ENCODE peak calls at places on chromosomes 5 and 9, in seven cellular contexts. Z is fibroblast of lung; X is CD8-positive, alpha-beta T cell; W is K562; I is heart right ventricle; T is A549; M is pancreas. Q is an unnamed sample.

GRCh38 chr5:143594913-143595818 is 191.7 kb upstream of the NR3C1 start:
- DNase-seq in W (no peak), X (no peak), I (no peak), Z (peak; percentile 14), T (peak; percentile 64), M (no peak), Q (no peak)

GRCh38 chr5:170791325-170791954 is 7.9 kb downstream of the GABRP start:
- DNase-seq in W (peak; percentile 21), I (peak; percentile 49), M (peak; percentile 77), Z (peak; percentile 54), T (peak; percentile 53), X (no peak), Q (peak; percentile 74)

GRCh38 chr5:8192840-8193239 is 323.9 kb downstream of the MTRR start:
- DNase-seq in I (no peak), T (no peak), M (no peak), Z (no peak), W (no peak), X (no peak), Q (no peak)

GRCh38 chr9:36191290-36191645 is 547 bp downstream of the CLTA start:
- DNase-seq in T (no peak), W (no peak), X (no peak), M (no peak), Z (peak; percentile 22), I (peak; percentile 30), Q (peak; percentile 45)

GRCh38 chr9:3585616-3586015 is 59.8 kb upstream of the RFX3 start:
- DNase-seq in W (no peak), T (no peak), M (no peak), X (no peak), Z (no peak), I (no peak), Q (no peak)

GRCh38 chr5:169980418-169981053 is at the start of gene INSYN2B:
- DNase-seq in Z (peak; percentile 93), W (peak; percentile 71), M (peak; percentile 58), T (peak; percentile 81), X (no peak), I (peak; percentile 36), Q (peak; percentile 91)

GRCh38 chr9:1453636-1454035 is 403.5 kb downstream of the DMRT2 start:
- DNase-seq in I (no peak), Z (no peak), T (no peak), W (no peak), X (no peak), M (no peak), Q (no peak)

GRCh38 chr5:119358901-119359603 is 3.2 kb downstream of the TNFAIP8 start:
- DNase-seq in W (no peak), Z (no peak), T (no peak), M (no peak), X (no peak), I (no peak), Q (no peak)

GRCh38 chr9:94056442-94056974 is 27.8 kb upstream of the PTPDC1 start:
- DNase-seq in Z (peak; percentile 80), W (no peak), M (no peak), T (no peak), I (no peak), X (no peak), Q (no peak)

GRCh38 chr5:53877243-53877642 is 316.8 kb downstream of the NDUFS4 start:
- DNase-seq in Z (peak; percentile 73), W (no peak), X (no peak), I (no peak), T (no peak), M (no peak), Q (no peak)

GRCh38 chr9:107809859-107810492 is 320.4 kb upstream of the KLF4 start:
- DNase-seq in Z (peak; percentile 58), W (peak; percentile 22), M (no peak), X (no peak), I (no peak), T (no peak), Q (no peak)

GRCh38 chr5:145951071-145951470 is 14.7 kb downstream of the SH3RF2 start:
- DNase-seq in Z (no peak), I (no peak), T (no peak), X (no peak), W (no peak), M (no peak), Q (peak; percentile 35)

GRCh38 chr5:55899344-55899743 is 48.2 kb downstream of the IL31RA start:
- DNase-seq in Z (peak; percentile 39), I (no peak), W (no peak), M (no peak), X (no peak), T (no peak), Q (no peak)

GRCh38 chr9:137598943-137599342 is 6.5 kb upstream of the ARRDC1 start:
- DNase-seq in T (no peak), X (no peak), M (no peak), W (no peak), I (no peak), Z (no peak), Q (no peak)

GRCh38 chr5:172048539-172049101 is 42.2 kb upstream of the FBXW11 start:
- DNase-seq in M (no peak), I (no peak), X (no peak), W (no peak), Z (peak; percentile 14), T (no peak), Q (no peak)

GRCh38 chr9:123960366-123960765 is 30.4 kb upstream of the DENND1A start:
- DNase-seq in M (no peak), I (no peak), Z (no peak), T (no peak), X (no peak), W (peak; percentile 27), Q (no peak)

GRCh38 chr5:150291388-150292385 is 2.1 kb upstream of the CAMK2A start:
- DNase-seq in M (no peak), Z (no peak), I (no peak), W (no peak), X (no peak), T (no peak), Q (no peak)

GRCh38 chr9:18275313-18275990 is 198.5 kb upstream of the ADAMTSL1 start:
- DNase-seq in T (no peak), X (no peak), W (no peak), I (no peak), Z (no peak), M (no peak), Q (no peak)

GRCh38 chr9:72577212-72577753 is 55.9 kb downstream of the TMC1 start:
- DNase-seq in Z (peak; percentile 92), M (no peak), X (no peak), W (no peak), I (no peak), T (peak; percentile 52), Q (no peak)

GRCh38 chr5:98414938-98415337 is 358.5 kb upstream of the RGMB start:
- DNase-seq in I (no peak), X (no peak), W (no peak), M (no peak), Z (peak; percentile 68), T (no peak), Q (no peak)

GRCh38 chr5:56732147-56732546 is 83.2 kb upstream of the MAP3K1 start:
- DNase-seq in I (no peak), M (no peak), W (no peak), X (no peak), T (no peak), Z (no peak), Q (no peak)

GRCh38 chr9:121744002-121744686 is 92.7 kb downstream of the DAB2IP start:
- DNase-seq in X (no peak), W (peak; percentile 66), I (peak; percentile 67), T (peak; percentile 90), M (peak; percentile 54), Z (peak; percentile 49), Q (peak; percentile 86)

GRCh38 chr5:107322936-107323335 is 347.8 kb downstream of the EFNA5 start:
- DNase-seq in W (no peak), Z (peak; percentile 51), M (no peak), X (no peak), I (no peak), T (no peak), Q (no peak)

GRCh38 chr9:110900917-110901316 is 137.4 kb downstream of the LPAR1 start:
- DNase-seq in M (no peak), T (no peak), X (no peak), W (no peak), I (no peak), Z (peak; percentile 53), Q (no peak)

GRCh38 chr9:18056993-18057369 is 417.0 kb upstream of the ADAMTSL1 start:
- DNase-seq in X (no peak), M (no peak), W (no peak), T (no peak), Z (no peak), I (no peak), Q (no peak)

GRCh38 chr9:23851024-23851629 is 25.1 kb upstream of the ELAVL2 start:
- DNase-seq in W (no peak), Z (no peak), X (no peak), I (no peak), T (peak; percentile 12), M (no peak), Q (peak; percentile 57)

GRCh38 chr5:135102716-135103696 is 69.0 kb upstream of the PITX1 start:
- DNase-seq in X (no peak), I (no peak), T (no peak), M (no peak), W (no peak), Z (no peak), Q (no peak)

GRCh38 chr9:125411171-125411756 is 149.6 kb downstream of the GAPVD1 start:
- DNase-seq in T (no peak), W (no peak), X (no peak), Z (no peak), M (no peak), I (no peak), Q (no peak)

GRCh38 chr5:2776338-2777302 is 25.1 kb upstream of the IRX2 start:
- DNase-seq in X (no peak), M (no peak), W (no peak), Z (no peak), I (no peak), T (no peak), Q (no peak)

DNA sequence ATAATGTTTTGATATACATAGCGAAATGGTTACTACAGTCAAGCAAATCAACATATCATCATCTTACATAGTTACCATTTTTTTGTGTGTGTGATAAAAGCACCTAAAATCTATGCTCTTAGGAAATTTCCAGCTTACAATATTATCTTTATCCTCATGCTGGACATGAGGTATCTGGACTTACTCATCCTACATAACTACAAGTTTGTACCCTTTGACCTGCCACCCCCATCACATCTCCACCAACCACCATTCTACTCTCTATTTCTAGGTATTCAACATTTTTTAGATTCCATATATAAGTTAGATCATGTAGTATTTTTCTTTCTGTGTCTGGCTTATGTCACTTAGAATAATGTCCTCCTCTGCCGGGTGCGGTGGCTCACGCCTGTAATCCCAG is 79.9 kb downstream of the TAF11L14 start:
- DNase-seq in Z (no peak), X (no peak), T (no peak), M (no peak), W (no peak), I (no peak), Q (no peak)
- TF ChIP-seq CTCF in Z (no peak), X (no peak), T (no peak), M (no peak), W (no peak), I (no peak), Q (no peak)

GRCh38 chr9:113513111-113513510 is 49.6 kb downstream of the RGS3 start:
- DNase-seq in M (no peak), Z (no peak), I (no peak), X (no peak), T (no peak), W (no peak), Q (no peak)
- H3K27ac ChIP-seq in M (no peak overlapping the region), Z (no peak overlapping the region), I (no peak overlapping the region), X (no peak overlapping the region), T (no peak overlapping the region), W (no peak overlapping the region), Q (no peak overlapping the region)

GRCh38 chr5:80182802-80183645 is 72.8 kb downstream of the SERINC5 start:
- DNase-seq in T (no peak), I (no peak), Z (no peak), W (no peak), M (no peak), X (no peak), Q (no peak)
- H3K4me1 ChIP-seq in T (peaks cover 68% of the 10 kb centered on the region), I (peaks cover 6% of the 10 kb centered on the region), Z (no peaks in the 10 kb centered on the region), W (peaks cover 33% of the 10 kb centered on the region), M (peaks cover 29% of the 10 kb centered on the region), X (peaks cover 89% of the 10 kb centered on the region), Q (peaks cover 52% of the 10 kb centered on the region)

GRCh38 chr9:88535226-88535931 is 401 bp downstream of the NXNL2 start:
- DNase-seq in W (no peak), Z (no peak), I (peak; percentile 17), X (no peak), M (no peak), T (no peak), Q (no peak)
- TF ChIP-seq CTCF in W (no peak), Z (no peak), I (no peak), X (no peak), M (no peak), T (no peak), Q (no peak)